ENCODE peak calls at places on chromosomes 2 and 18, in seven cellular contexts. One of them, this sample, is unnamed.

GRCh38 chr2:185507703-185508102 is 230.9 kb upstream of the FSIP2 start:
- DNase-seq in H1: no peak
- DNase-seq in K562: no peak
- DNase-seq in GM12891: no peak
- DNase-seq in GM12878: no peak
- DNase-seq in HepG2: no peak
- DNase-seq in SK-N-SH: peak; percentile 3
- DNase-seq in this sample: no peak

GRCh38 chr2:41966920-41967319 is 80.9 kb upstream of the PKDCC start:
- DNase-seq in HepG2: no peak
- DNase-seq in GM12891: no peak
- DNase-seq in K562: no peak
- DNase-seq in SK-N-SH: no peak
- DNase-seq in GM12878: no peak
- DNase-seq in H1: no peak
- DNase-seq in this sample: no peak

GRCh38 chr18:67662996-67663395 is 146.5 kb upstream of the DSEL start:
- DNase-seq in H1: no peak
- DNase-seq in HepG2: no peak
- DNase-seq in K562: no peak
- DNase-seq in GM12878: no peak
- DNase-seq in GM12891: no peak
- DNase-seq in SK-N-SH: no peak
- DNase-seq in this sample: no peak

GRCh38 chr18:66136039-66136438 is 385.2 kb downstream of the CDH7 start:
- DNase-seq in SK-N-SH: no peak
- DNase-seq in GM12891: no peak
- DNase-seq in HepG2: no peak
- DNase-seq in K562: no peak
- DNase-seq in H1: no peak
- DNase-seq in GM12878: no peak
- DNase-seq in this sample: no peak

GRCh38 chr18:50754297-50754696 is 65.5 kb downstream of the MRO start:
- DNase-seq in H1: peak; percentile 4
- DNase-seq in SK-N-SH: no peak
- DNase-seq in GM12891: no peak
- DNase-seq in GM12878: no peak
- DNase-seq in HepG2: no peak
- DNase-seq in K562: no peak
- DNase-seq in this sample: no peak

GRCh38 chr2:216858312-216858711 is 1.6 kb downstream of the TNP1 start:
- DNase-seq in GM12891: no peak
- DNase-seq in SK-N-SH: no peak
- DNase-seq in GM12878: no peak
- DNase-seq in HepG2: no peak
- DNase-seq in K562: no peak
- DNase-seq in H1: no peak
- DNase-seq in this sample: no peak

GRCh38 chr2:240153418-240153817 is 13.0 kb upstream of the OTOS start:
- DNase-seq in K562: no peak
- DNase-seq in GM12878: no peak
- DNase-seq in GM12891: no peak
- DNase-seq in SK-N-SH: no peak
- DNase-seq in HepG2: no peak
- DNase-seq in H1: no peak
- DNase-seq in this sample: no peak

GRCh38 chr2:127678991-127679390 is 3.7 kb upstream of the LIMS2 start:
- DNase-seq in H1: no peak
- DNase-seq in HepG2: no peak
- DNase-seq in SK-N-SH: peak; percentile 25
- DNase-seq in GM12891: no peak
- DNase-seq in K562: no peak
- DNase-seq in GM12878: no peak
- DNase-seq in this sample: no peak

GRCh38 chr2:182447843-182448242 is 21.0 kb upstream of the PDE1A start:
- DNase-seq in SK-N-SH: no peak
- DNase-seq in HepG2: no peak
- DNase-seq in H1: no peak
- DNase-seq in GM12891: no peak
- DNase-seq in K562: no peak
- DNase-seq in GM12878: no peak
- DNase-seq in this sample: no peak

GRCh38 chr2:41781082-41781481 is 266.7 kb upstream of the PKDCC start:
- DNase-seq in H1: no peak
- DNase-seq in GM12878: no peak
- DNase-seq in GM12891: no peak
- DNase-seq in K562: no peak
- DNase-seq in SK-N-SH: no peak
- DNase-seq in HepG2: no peak
- DNase-seq in this sample: no peak

GRCh38 chr2:60515751-60516226 is 37.7 kb downstream of the BCL11A start:
- DNase-seq in HepG2: no peak
- DNase-seq in K562: no peak
- DNase-seq in H1: peak; percentile 39
- DNase-seq in GM12878: peak; percentile 90
- DNase-seq in SK-N-SH: no peak
- DNase-seq in GM12891: no peak
- DNase-seq in this sample: no peak

GRCh38 chr18:2387588-2387987 is 183.7 kb downstream of the METTL4 start:
- DNase-seq in H1: no peak
- DNase-seq in HepG2: no peak
- DNase-seq in GM12878: no peak
- DNase-seq in K562: no peak
- DNase-seq in GM12891: no peak
- DNase-seq in SK-N-SH: no peak
- DNase-seq in this sample: no peak

GRCh38 chr18:79399275-79400081 is 3.7 kb downstream of the NFATC1 start:
- DNase-seq in H1: peak; percentile 61
- DNase-seq in GM12878: no peak
- DNase-seq in SK-N-SH: no peak
- DNase-seq in GM12891: no peak
- DNase-seq in HepG2: no peak
- DNase-seq in K562: no peak
- DNase-seq in this sample: no peak

GRCh38 chr2:18623782-18624181 is 34.4 kb upstream of the NT5C1B start:
- DNase-seq in K562: no peak
- DNase-seq in SK-N-SH: no peak
- DNase-seq in GM12891: no peak
- DNase-seq in H1: no peak
- DNase-seq in GM12878: no peak
- DNase-seq in HepG2: no peak
- DNase-seq in this sample: no peak

GRCh38 chr2:67729474-67729873 is 332.3 kb downstream of the ETAA1 start:
- DNase-seq in H1: no peak
- DNase-seq in HepG2: peak; percentile 24
- DNase-seq in GM12891: no peak
- DNase-seq in K562: no peak
- DNase-seq in GM12878: no peak
- DNase-seq in SK-N-SH: no peak
- DNase-seq in this sample: no peak

GRCh38 chr2:72576459-72576858 is 249.4 kb downstream of the EXOC6B start:
- DNase-seq in SK-N-SH: no peak
- DNase-seq in HepG2: no peak
- DNase-seq in GM12878: no peak
- DNase-seq in K562: no peak
- DNase-seq in H1: no peak
- DNase-seq in GM12891: no peak
- DNase-seq in this sample: no peak

DNA sequence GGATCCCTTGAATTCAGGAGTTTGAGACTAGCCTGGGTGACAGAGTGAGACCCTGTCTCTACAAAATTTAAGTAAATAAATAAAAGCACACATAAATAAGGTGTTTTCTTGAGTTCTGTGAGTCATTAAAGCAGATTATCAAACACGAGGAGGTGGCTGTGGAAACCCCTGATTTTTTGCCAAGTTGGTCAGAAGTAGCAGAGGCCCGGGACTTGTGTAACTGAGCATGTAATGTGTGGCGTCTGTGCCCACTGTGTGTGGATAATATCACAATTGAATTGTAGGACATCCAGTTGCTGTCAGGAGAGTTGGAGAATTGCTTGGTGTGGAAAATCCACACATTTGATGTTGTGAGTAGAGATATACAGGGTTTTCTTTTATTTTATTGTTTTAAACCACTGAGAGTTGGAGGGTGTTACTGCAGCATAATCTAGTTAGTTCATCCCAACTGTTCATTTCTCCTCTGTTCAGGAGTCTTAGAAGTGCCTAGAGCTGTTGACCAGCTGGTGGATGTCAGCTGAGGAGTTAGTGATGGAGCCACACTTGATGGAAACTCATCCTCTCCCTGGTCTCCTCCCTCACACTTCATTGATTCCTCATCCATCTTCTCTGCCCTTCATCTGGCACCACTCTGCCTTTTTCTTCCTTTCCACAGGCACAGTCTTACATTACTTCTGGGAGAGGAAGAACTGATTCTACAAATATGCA is 45.9 kb upstream of the RHOB start:
- DNase-seq in SK-N-SH: no peak
- DNase-seq in H1: no peak
- DNase-seq in K562: no peak
- DNase-seq in HepG2: no peak
- DNase-seq in GM12878: no peak
- DNase-seq in GM12891: no peak
- DNase-seq in this sample: no peak
- TF ChIP-seq TAF1 in SK-N-SH: no peak
- TF ChIP-seq TAF1 in H1: no peak
- TF ChIP-seq TAF1 in K562: no peak
- TF ChIP-seq TAF1 in HepG2: no peak
- TF ChIP-seq TAF1 in GM12878: no peak
- TF ChIP-seq TAF1 in GM12891: no peak
- TF ChIP-seq TAF1 in this sample: no peak

GRCh38 chr2:237242091-237242536 is 156.4 kb downstream of the COPS8 start:
- DNase-seq in SK-N-SH: no peak
- DNase-seq in GM12891: no peak
- DNase-seq in HepG2: no peak
- DNase-seq in H1: no peak
- DNase-seq in GM12878: no peak
- DNase-seq in K562: no peak
- DNase-seq in this sample: no peak

GRCh38 chr2:237250599-237250998 is 163.4 kb downstream of the COL6A3 start:
- DNase-seq in HepG2: no peak
- DNase-seq in GM12878: no peak
- DNase-seq in K562: no peak
- DNase-seq in H1: no peak
- DNase-seq in SK-N-SH: no peak
- DNase-seq in GM12891: no peak
- DNase-seq in this sample: no peak

GRCh38 chr2:237243487-237243886 is 157.8 kb downstream of the COPS8 start:
- DNase-seq in GM12891: no peak
- DNase-seq in SK-N-SH: no peak
- DNase-seq in HepG2: no peak
- DNase-seq in H1: no peak
- DNase-seq in K562: no peak
- DNase-seq in GM12878: no peak
- DNase-seq in this sample: no peak

GRCh38 chr2:237240252-237240651 is 154.6 kb downstream of the COPS8 start:
- DNase-seq in H1: no peak
- DNase-seq in HepG2: no peak
- DNase-seq in GM12891: no peak
- DNase-seq in SK-N-SH: no peak
- DNase-seq in GM12878: no peak
- DNase-seq in K562: no peak
- DNase-seq in this sample: no peak

GRCh38 chr2:237244976-237245646 is 159.4 kb downstream of the COPS8 start:
- DNase-seq in SK-N-SH: no peak
- DNase-seq in GM12878: no peak
- DNase-seq in GM12891: no peak
- DNase-seq in H1: no peak
- DNase-seq in HepG2: no peak
- DNase-seq in K562: no peak
- DNase-seq in this sample: no peak
- TF ChIP-seq POLR2AphosphoS5 in SK-N-SH: no peak
- TF ChIP-seq POLR2AphosphoS5 in GM12878: no peak
- TF ChIP-seq POLR2AphosphoS5 in GM12891: no peak
- TF ChIP-seq POLR2AphosphoS5 in H1: no peak
- TF ChIP-seq POLR2AphosphoS5 in HepG2: no peak
- TF ChIP-seq POLR2AphosphoS5 in K562: no peak
- TF ChIP-seq POLR2AphosphoS5 in this sample: no peak

GRCh38 chr18:68840554-68841263 is 42.8 kb downstream of the CCDC102B start:
- DNase-seq in H1: no peak
- DNase-seq in GM12891: no peak
- DNase-seq in HepG2: peak; percentile 41
- DNase-seq in GM12878: no peak
- DNase-seq in K562: peak; percentile 2
- DNase-seq in SK-N-SH: no peak
- DNase-seq in this sample: no peak

GRCh38 chr18:68841301-68841700 is 43.4 kb downstream of the CCDC102B start:
- DNase-seq in GM12891: no peak
- DNase-seq in K562: no peak
- DNase-seq in HepG2: no peak
- DNase-seq in H1: no peak
- DNase-seq in SK-N-SH: no peak
- DNase-seq in GM12878: no peak
- DNase-seq in this sample: no peak

GRCh38 chr18:68847219-68847860 is 49.5 kb downstream of the CCDC102B start:
- DNase-seq in H1: no peak
- DNase-seq in GM12878: no peak
- DNase-seq in HepG2: peak; percentile 4
- DNase-seq in K562: peak; percentile 1
- DNase-seq in SK-N-SH: no peak
- DNase-seq in GM12891: no peak
- DNase-seq in this sample: no peak

GRCh38 chr18:68839701-68840100 is 41.8 kb downstream of the CCDC102B start:
- DNase-seq in K562: no peak
- DNase-seq in GM12891: no peak
- DNase-seq in HepG2: no peak
- DNase-seq in H1: no peak
- DNase-seq in GM12878: no peak
- DNase-seq in SK-N-SH: no peak
- DNase-seq in this sample: no peak

DNA sequence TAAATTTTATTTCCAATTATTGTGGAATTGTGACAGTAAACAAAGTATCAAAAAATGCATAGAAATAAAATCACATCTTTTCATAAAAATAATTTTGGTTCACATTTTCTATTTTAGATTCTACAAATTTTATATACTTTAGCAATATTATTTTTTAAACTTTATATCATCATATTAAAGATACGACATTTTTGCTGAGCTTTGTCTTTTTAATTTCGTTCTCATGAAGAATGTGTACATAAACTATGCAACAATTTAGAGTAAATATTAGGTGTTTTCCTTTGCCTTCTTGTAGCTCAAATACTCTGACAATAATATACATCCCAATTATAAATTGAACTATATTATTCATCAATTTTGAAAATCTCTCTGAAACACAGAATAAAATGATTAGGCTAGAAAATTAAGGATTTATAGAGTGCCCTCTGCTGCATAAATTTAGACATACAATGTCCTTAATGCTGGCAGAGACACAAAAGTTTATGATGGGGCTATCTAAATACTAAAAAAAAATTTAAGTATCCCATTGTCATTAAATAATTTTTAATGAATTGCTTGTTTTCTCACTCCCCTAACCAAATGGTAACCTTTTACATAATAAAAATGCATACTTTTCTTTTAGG is 45.7 kb downstream of the CCDC102B start:
- DNase-seq in K562: no peak
- DNase-seq in GM12878: no peak
- DNase-seq in HepG2: no peak
- DNase-seq in H1: no peak
- DNase-seq in SK-N-SH: no peak
- DNase-seq in GM12891: no peak
- DNase-seq in this sample: no peak
- TF ChIP-seq TAF1 in K562: no peak
- TF ChIP-seq TAF1 in GM12878: no peak
- TF ChIP-seq TAF1 in HepG2: no peak
- TF ChIP-seq TAF1 in H1: no peak
- TF ChIP-seq TAF1 in SK-N-SH: no peak
- TF ChIP-seq TAF1 in GM12891: no peak
- TF ChIP-seq TAF1 in this sample: no peak

GRCh38 chr18:13220326-13220991 is 1.9 kb downstream of the LDLRAD4 start:
- DNase-seq in K562: no peak
- DNase-seq in SK-N-SH: no peak
- DNase-seq in HepG2: no peak
- DNase-seq in GM12878: no peak
- DNase-seq in GM12891: no peak
- DNase-seq in H1: no peak
- DNase-seq in this sample: no peak
- TF ChIP-seq POLR2AphosphoS5 in K562: no peak
- TF ChIP-seq POLR2AphosphoS5 in SK-N-SH: no peak
- TF ChIP-seq POLR2AphosphoS5 in HepG2: no peak
- TF ChIP-seq POLR2AphosphoS5 in GM12878: no peak
- TF ChIP-seq POLR2AphosphoS5 in GM12891: no peak
- TF ChIP-seq POLR2AphosphoS5 in H1: no peak
- TF ChIP-seq POLR2AphosphoS5 in this sample: no peak

This sample was measured in GM12892.